ENCODE peak calls at places on chromosomes 11 and 22, in five cellular contexts. C, Q, M, U and R are unnamed samples.

GRCh38 chr11:21105196-21105917 is 436.0 kb downstream of the NELL1 start:
- DNase-seq in U (no peak), C (no peak), M (no peak), Q (no peak), R (no peak)

GRCh38 chr11:125593113-125593761 is 585 bp downstream of the STT3A start:
- DNase-seq in M (peak), Q (peak), C (no peak), U (no peak), R (no peak)

GRCh38 chr22:40147388-40148176 is 30.1 kb upstream of the TNRC6B start:
- DNase-seq in Q (no peak), U (no peak), C (no peak), M (no peak), R (no peak)

GRCh38 chr11:90722552-90723190 is 499.8 kb upstream of the CHORDC1 start:
- DNase-seq in M (peak), Q (no peak), C (no peak), U (no peak), R (no peak)

GRCh38 chr11:94449437-94449836 is 44.2 kb downstream of the MRE11 start:
- DNase-seq in M (peak), C (no peak), U (no peak), Q (peak), R (no peak)

GRCh38 chr11:61126266-61126665 is 24.0 kb downstream of the CD5 start:
- DNase-seq in C (peak), U (no peak), Q (no peak), M (peak), R (no peak)

GRCh38 chr11:72328366-72329224 is 84.6 kb upstream of the PHOX2A start:
- DNase-seq in Q (peak), U (no peak), C (no peak), M (no peak), R (no peak)

GRCh38 chr11:101759771-101760450 is 154.9 kb upstream of the CEP126 start:
- DNase-seq in U (no peak), Q (no peak), C (no peak), M (peak), R (no peak)

GRCh38 chr11:73321342-73322110 is 13.4 kb downstream of the ARHGEF17 start:
- DNase-seq in U (peak), C (no peak), Q (peak), M (peak), R (no peak)

GRCh38 chr11:79219186-79220045 is 221.4 kb downstream of the TENM4 start:
- DNase-seq in C (no peak), U (no peak), M (peak), Q (no peak), R (no peak)

GRCh38 chr11:125583496-125583895 is 9.2 kb upstream of the STT3A start:
- DNase-seq in Q (no peak), M (no peak), C (no peak), U (no peak), R (no peak)

GRCh38 chr11:102254047-102254446 is 63.2 kb upstream of the BIRC3 start:
- DNase-seq in C (no peak), M (peak), Q (no peak), U (no peak), R (no peak)

GRCh38 chr11:103488021-103488420 is 378.8 kb downstream of the DYNC2H1 start:
- DNase-seq in C (no peak), M (peak), Q (peak), U (no peak), R (no peak)

GRCh38 chr11:22521226-22521625 is 104.4 kb downstream of the FANCF start:
- DNase-seq in M (peak), C (no peak), Q (peak), U (no peak), R (no peak)

GRCh38 chr11:130827697-130828377 is 88.4 kb downstream of the SNX19 start:
- DNase-seq in Q (peak), C (peak), U (peak), M (peak), R (no peak)

GRCh38 chr11:71248656-71249055 is 3.7 kb downstream of the SHANK2 start:
- DNase-seq in C (no peak), U (no peak), Q (no peak), M (no peak), R (no peak)

GRCh38 chr11:57800444-57801184 is 39.0 kb downstream of the CTNND1 start:
- DNase-seq in U (no peak), M (peak), C (no peak), Q (peak), R (no peak)

GRCh38 chr11:64224151-64224890 is 1.7 kb downstream of the TRPT1 start:
- DNase-seq in Q (no peak), U (peak), M (peak), C (no peak), R (no peak)

GRCh38 chr22:33192156-33192555 is 134.0 kb upstream of the SYN3 start:
- DNase-seq in C (no peak), U (no peak), Q (no peak), M (no peak), R (no peak)
- H3K4me3 ChIP-seq in C (no peak), U (no peak), Q (no peak), M (no peak), R (no peak)

GRCh38 chr11:67405196-67405567 is 1.3 kb downstream of the TBC1D10C start:
- DNase-seq in Q (no peak), C (no peak), M (no peak), U (no peak), R (no peak)
- H3K4me3 ChIP-seq in Q (no peak), C (peak), M (no peak), U (no peak), R (no peak)

GRCh38 chr11:17206448-17206847 is 1.3 kb downstream of the PIK3C2A start:
- DNase-seq in Q (no peak), C (no peak), M (no peak), U (no peak), R (no peak)
- H3K4me3 ChIP-seq in Q (peak), C (no peak), M (peak), U (peak), R (peak)

DNA sequence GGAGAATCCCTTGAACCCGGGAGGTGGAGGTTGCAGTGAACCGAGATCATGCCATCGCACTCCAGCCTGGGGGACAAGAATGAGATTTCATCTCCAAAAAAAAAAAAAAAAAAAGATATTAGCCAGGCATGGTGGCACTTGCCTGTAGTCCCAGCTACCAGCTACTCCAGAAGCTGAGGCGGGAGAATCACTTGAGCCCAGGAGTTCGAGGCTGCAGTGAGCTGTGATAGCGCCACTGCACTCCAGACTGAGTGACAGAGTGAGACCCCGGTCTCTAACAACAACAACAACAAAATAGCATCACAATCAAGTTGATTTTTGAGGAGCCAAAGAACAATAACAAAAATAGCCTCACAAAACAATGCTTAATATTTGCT is 2.3 kb downstream of the PMM1 start:
- DNase-seq in U (no peak), M (no peak), Q (no peak), C (no peak), R (no peak)
- H3K4me3 ChIP-seq in U (peak), M (no peak), Q (no peak), C (no peak), R (no peak)

DNA sequence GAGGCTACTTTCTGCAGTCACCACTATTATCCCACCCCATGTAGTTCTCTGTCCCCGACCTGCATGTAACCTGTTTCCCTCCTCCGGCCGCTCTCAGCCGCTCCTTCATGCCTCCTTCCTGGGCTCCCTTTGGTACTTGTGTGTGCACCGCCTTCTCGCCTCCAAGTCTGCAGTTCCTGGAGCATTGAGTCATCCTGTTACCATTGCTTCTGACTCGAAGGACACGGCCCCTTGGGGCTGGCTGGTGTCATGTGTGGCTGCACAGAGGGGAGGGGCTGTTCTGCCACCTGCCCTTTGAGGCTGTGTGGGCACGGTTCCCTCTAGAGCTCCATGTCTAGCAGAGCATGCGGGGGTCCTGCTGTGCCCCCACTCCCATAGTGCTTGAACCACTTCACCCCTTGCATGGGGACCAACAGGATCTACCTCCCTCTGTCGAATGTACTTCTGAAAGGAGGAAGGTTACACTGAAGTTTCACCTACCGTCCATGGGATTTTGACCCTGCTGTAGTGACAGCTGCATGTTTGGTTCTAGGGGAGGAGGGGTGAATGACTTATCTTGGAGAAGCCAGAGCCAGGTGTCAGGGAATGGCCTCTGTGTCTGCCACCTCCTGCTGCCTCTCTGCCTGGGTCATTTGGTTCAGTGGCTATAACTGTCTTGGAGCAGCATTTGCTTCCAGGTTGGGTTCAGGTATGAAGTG is 39.6 kb downstream of the BCR start:
- DNase-seq in M (peak), C (no peak), Q (peak), U (peak), R (no peak)
- H3K4me3 ChIP-seq in M (no peak), C (no peak), Q (no peak), U (no peak), R (no peak)

GRCh38 chr11:62394825-62395538 is 23.9 kb upstream of the SCGB1A1 start:
- DNase-seq in C (peak), M (peak), Q (peak), U (peak), R (peak)
- H3K4me3 ChIP-seq in C (no peak), M (peak), Q (peak), U (peak), R (peak)

DNA sequence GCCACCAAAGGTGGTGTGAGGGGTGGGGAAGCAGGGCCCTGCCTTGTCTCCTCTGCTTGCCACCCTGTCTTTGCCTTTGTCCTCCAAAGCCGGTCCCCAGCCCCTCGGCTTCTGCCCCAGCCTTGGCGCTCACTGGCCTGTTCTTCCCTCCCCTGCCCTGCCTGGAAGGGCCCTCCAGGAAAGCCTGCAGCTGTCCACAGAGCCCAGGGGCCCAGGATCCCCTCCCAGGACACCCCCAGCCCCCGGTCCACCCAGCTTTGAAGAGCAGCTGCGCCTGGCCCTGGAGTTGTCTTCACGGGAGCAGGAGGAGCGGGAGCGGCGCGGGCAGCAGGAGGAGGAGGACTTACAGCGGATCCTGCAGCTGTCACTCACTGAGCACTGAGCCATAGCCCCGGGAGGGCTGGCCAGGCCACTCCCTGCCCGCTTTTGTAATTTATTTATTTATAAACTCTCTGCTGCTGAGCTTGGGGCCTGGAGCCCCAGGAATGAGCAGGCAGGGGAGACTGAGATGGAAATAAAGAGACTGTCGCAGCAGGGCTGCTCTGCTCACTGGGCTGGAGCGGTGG is 1.3 kb upstream of the SSH3 start:
- DNase-seq in Q (peak), M (peak), C (no peak), U (peak), R (peak)
- H3K4me3 ChIP-seq in Q (no peak), M (no peak), C (peak), U (peak), R (no peak)

GRCh38 chr22:46056169-46057041 is 79.4 kb upstream of the WNT7B start:
- DNase-seq in M (peak), U (peak), C (peak), Q (peak), R (peak)
- H3K4me3 ChIP-seq in M (no peak), U (peak), C (peak), Q (peak), R (peak)

DNA sequence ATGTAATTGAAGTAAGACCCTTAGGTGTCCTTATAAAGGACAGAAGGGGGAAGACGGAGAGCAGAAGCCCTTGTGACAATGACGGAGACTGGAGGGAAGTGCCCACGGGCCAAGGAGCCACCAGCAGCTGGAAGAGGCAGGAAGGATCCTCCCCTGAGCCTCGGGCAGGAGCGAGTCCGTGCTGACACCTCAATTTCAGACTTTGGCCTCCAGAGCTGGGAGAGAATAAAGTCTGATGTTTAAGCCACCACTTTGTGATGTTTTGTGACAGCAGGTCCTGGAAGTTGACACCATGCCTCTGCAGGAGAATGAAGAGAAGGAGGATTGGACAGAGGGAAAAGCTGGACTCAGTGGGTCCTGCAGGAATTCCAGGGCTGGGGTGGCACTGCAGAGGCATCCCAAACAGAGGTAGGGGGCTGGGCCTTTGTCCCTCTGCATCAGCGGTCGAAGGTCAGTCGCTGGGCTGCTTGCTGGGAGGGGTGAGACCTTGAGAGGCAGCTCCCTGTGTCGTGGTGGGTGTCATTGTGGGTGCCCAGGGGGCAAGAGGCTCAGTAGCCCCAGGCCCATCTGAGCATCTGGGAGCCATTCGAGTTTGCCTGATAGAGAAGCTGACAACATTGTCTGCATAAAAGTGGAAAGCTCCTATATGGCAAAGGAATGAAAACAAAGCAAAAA is 69.0 kb downstream of the RTL6 start:
- DNase-seq in M (no peak), U (peak), Q (no peak), C (no peak), R (no peak)
- H3K4me3 ChIP-seq in M (no peak), U (no peak), Q (no peak), C (no peak), R (no peak)

DNA sequence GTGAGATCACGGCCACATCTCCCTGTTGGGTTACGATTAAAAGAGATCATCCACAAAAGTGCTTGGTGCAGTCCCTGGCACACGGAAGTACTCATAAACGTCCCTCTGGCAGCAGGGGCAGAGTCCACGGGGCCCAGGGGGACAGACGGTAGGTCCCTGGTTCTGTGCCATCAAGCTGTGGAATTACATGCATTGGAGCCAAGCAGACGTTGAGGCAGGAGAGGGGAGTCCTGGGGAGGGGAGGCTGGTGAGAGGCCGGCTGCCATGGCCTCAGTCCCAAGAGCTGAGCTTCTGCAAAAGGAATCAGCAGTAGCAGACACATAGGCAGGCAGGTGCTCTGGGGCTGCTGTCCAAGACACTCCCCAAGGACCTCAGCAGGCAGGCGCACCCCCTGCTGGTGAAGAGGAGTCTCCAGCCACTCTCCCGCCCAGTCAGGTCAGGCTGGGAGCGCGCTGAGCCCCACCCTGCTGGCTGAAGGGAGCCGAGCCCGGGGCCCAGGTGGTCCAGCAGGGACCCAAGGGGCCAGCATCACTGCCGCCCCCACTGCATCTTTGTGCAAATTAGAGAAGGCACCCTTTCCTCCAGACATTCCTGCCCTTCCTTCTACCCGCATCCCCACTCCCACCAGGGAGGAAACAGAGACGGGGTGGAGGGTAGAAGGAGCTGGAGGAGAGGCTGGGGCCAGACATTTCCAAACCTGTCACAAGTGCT is 7.6 kb upstream of the KCTD17 start:
- DNase-seq in Q (no peak), U (peak), M (peak), C (no peak), R (no peak)
- H3K4me3 ChIP-seq in Q (no peak), U (no peak), M (no peak), C (no peak), R (no peak)